ENCODE peak calls at places on chromosomes 7 and 10, in eight cellular contexts. One of them, this sample, is unnamed.

GRCh38 chr10:24849537-24850299 is 102.7 kb downstream of the PRTFDC1 start:
- DNase-seq in right atrium auricular region: no peak
- DNase-seq in spleen: no peak
- DNase-seq in cardiac fibroblast: peak; percentile 41
- DNase-seq in lower lobe of right lung: no peak
- DNase-seq in H9: no peak
- DNase-seq in fibroblast of lung: peak; percentile 58
- DNase-seq in GM20000: no peak
- DNase-seq in this sample: no peak

GRCh38 chr10:60914676-60915075 is 29.3 kb downstream of the RHOBTB1 start:
- DNase-seq in right atrium auricular region: no peak
- DNase-seq in spleen: no peak
- DNase-seq in cardiac fibroblast: peak; percentile 83
- DNase-seq in lower lobe of right lung: no peak
- DNase-seq in H9: no peak
- DNase-seq in fibroblast of lung: peak; percentile 92
- DNase-seq in GM20000: no peak
- DNase-seq in this sample: no peak

GRCh38 chr7:6163402-6163801 is 109.0 kb downstream of the CYTH3 start:
- DNase-seq in right atrium auricular region: no peak
- DNase-seq in spleen: no peak
- DNase-seq in cardiac fibroblast: no peak
- DNase-seq in lower lobe of right lung: no peak
- DNase-seq in H9: no peak
- DNase-seq in fibroblast of lung: no peak
- DNase-seq in GM20000: no peak
- DNase-seq in this sample: no peak

GRCh38 chr10:31147220-31147608 is 115.5 kb upstream of the ZNF438 start:
- DNase-seq in right atrium auricular region: no peak
- DNase-seq in spleen: no peak
- DNase-seq in cardiac fibroblast: peak; percentile 93
- DNase-seq in lower lobe of right lung: no peak
- DNase-seq in H9: no peak
- DNase-seq in fibroblast of lung: peak; percentile 80
- DNase-seq in GM20000: no peak
- DNase-seq in this sample: no peak

GRCh38 chr7:66419210-66419609 is 209.5 kb upstream of the KCTD7 start:
- DNase-seq in right atrium auricular region: no peak
- DNase-seq in spleen: no peak
- DNase-seq in cardiac fibroblast: no peak
- DNase-seq in lower lobe of right lung: no peak
- DNase-seq in H9: no peak
- DNase-seq in fibroblast of lung: no peak
- DNase-seq in GM20000: no peak
- DNase-seq in this sample: no peak

GRCh38 chr7:135386181-135386580 is 123.7 kb downstream of the CNOT4 start:
- DNase-seq in right atrium auricular region: no peak
- DNase-seq in spleen: no peak
- DNase-seq in cardiac fibroblast: peak; percentile 51
- DNase-seq in lower lobe of right lung: no peak
- DNase-seq in H9: no peak
- DNase-seq in fibroblast of lung: peak; percentile 24
- DNase-seq in GM20000: no peak
- DNase-seq in this sample: no peak

GRCh38 chr10:112946649-112947048 is 3.4 kb upstream of the TCF7L2 start:
- DNase-seq in right atrium auricular region: no peak
- DNase-seq in spleen: no peak
- DNase-seq in cardiac fibroblast: no peak
- DNase-seq in lower lobe of right lung: no peak
- DNase-seq in H9: no peak
- DNase-seq in fibroblast of lung: no peak
- DNase-seq in GM20000: no peak
- DNase-seq in this sample: no peak

GRCh38 chr10:51527806-51528205 is 171.6 kb downstream of the CSTF2T start:
- DNase-seq in right atrium auricular region: no peak
- DNase-seq in spleen: no peak
- DNase-seq in cardiac fibroblast: peak; percentile 17
- DNase-seq in lower lobe of right lung: no peak
- DNase-seq in H9: no peak
- DNase-seq in fibroblast of lung: no peak
- DNase-seq in GM20000: no peak
- DNase-seq in this sample: no peak

GRCh38 chr7:101950450-101951119 is 133.2 kb downstream of the CUX1 start:
- DNase-seq in right atrium auricular region: no peak
- DNase-seq in spleen: no peak
- DNase-seq in cardiac fibroblast: peak; percentile 78
- DNase-seq in lower lobe of right lung: no peak
- DNase-seq in H9: no peak
- DNase-seq in fibroblast of lung: peak; percentile 71
- DNase-seq in GM20000: no peak
- DNase-seq in this sample: no peak

GRCh38 chr7:17830206-17830605 is 110.1 kb downstream of the SNX13 start:
- DNase-seq in right atrium auricular region: no peak
- DNase-seq in spleen: no peak
- DNase-seq in cardiac fibroblast: peak; percentile 59
- DNase-seq in lower lobe of right lung: no peak
- DNase-seq in H9: no peak
- DNase-seq in fibroblast of lung: no peak
- DNase-seq in GM20000: no peak
- DNase-seq in this sample: no peak

GRCh38 chr10:88565072-88565471 is 18.0 kb downstream of the RNLS start:
- DNase-seq in right atrium auricular region: no peak
- DNase-seq in spleen: no peak
- DNase-seq in cardiac fibroblast: peak; percentile 71
- DNase-seq in lower lobe of right lung: no peak
- DNase-seq in H9: no peak
- DNase-seq in fibroblast of lung: peak; percentile 37
- DNase-seq in GM20000: peak; percentile 35
- DNase-seq in this sample: no peak

GRCh38 chr7:30465342-30466170 is 13.0 kb downstream of the NOD1 start:
- DNase-seq in right atrium auricular region: no peak
- DNase-seq in spleen: no peak
- DNase-seq in cardiac fibroblast: no peak
- DNase-seq in lower lobe of right lung: no peak
- DNase-seq in H9: no peak
- DNase-seq in fibroblast of lung: no peak
- DNase-seq in GM20000: no peak
- DNase-seq in this sample: no peak

GRCh38 chr7:141748401-141748800 is 10.2 kb downstream of the SSBP1 start:
- DNase-seq in right atrium auricular region: no peak
- DNase-seq in spleen: no peak
- DNase-seq in cardiac fibroblast: peak; percentile 29
- DNase-seq in lower lobe of right lung: no peak
- DNase-seq in H9: no peak
- DNase-seq in fibroblast of lung: peak; percentile 57
- DNase-seq in GM20000: no peak
- DNase-seq in this sample: no peak

GRCh38 chr10:103458720-103459119 is at the start of gene CALHM1:
- DNase-seq in right atrium auricular region: no peak
- DNase-seq in spleen: no peak
- DNase-seq in cardiac fibroblast: no peak
- DNase-seq in lower lobe of right lung: no peak
- DNase-seq in H9: peak; percentile 84
- DNase-seq in fibroblast of lung: no peak
- DNase-seq in GM20000: peak; percentile 87
- DNase-seq in this sample: peak; percentile 85

GRCh38 chr7:30144659-30145321 is 10.0 kb downstream of the MTURN start:
- DNase-seq in right atrium auricular region: no peak
- DNase-seq in spleen: no peak
- DNase-seq in cardiac fibroblast: no peak
- DNase-seq in lower lobe of right lung: no peak
- DNase-seq in H9: no peak
- DNase-seq in fibroblast of lung: no peak
- DNase-seq in GM20000: no peak
- DNase-seq in this sample: no peak

DNA sequence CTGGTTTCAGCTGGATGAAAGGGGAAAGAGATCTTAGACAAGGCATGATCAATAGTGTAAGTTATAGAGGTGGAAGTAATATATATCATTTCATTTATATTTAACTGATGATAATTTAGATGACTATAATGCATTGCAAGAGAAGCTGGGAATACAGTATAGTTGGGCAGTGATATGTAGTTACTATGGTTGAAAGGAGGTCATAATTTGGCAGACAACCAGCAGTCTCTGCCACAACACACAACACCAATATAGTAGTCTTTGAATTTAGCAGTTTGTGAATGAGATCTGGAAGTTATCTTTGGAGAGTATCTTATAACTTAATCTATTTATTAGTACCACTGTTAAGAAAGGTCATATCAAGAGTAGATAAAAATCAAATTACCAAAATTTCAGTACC is 39.9 kb downstream of the TAX1BP1 start:
- DNase-seq in right atrium auricular region: no peak
- DNase-seq in spleen: no peak
- DNase-seq in cardiac fibroblast: no peak
- DNase-seq in lower lobe of right lung: no peak
- DNase-seq in H9: no peak
- DNase-seq in fibroblast of lung: no peak
- DNase-seq in GM20000: no peak
- DNase-seq in this sample: no peak
- TF ChIP-seq CTCF in right atrium auricular region: no peak
- TF ChIP-seq CTCF in spleen: no peak
- TF ChIP-seq CTCF in cardiac fibroblast: no peak
- TF ChIP-seq CTCF in lower lobe of right lung: no peak
- TF ChIP-seq CTCF in H9: no peak
- TF ChIP-seq CTCF in fibroblast of lung: no peak
- TF ChIP-seq CTCF in GM20000: no peak
- TF ChIP-seq CTCF in this sample: no peak

GRCh38 chr10:100705139-100705538 is 40.2 kb upstream of the PAX2 start:
- DNase-seq in right atrium auricular region: no peak
- DNase-seq in spleen: no peak
- DNase-seq in cardiac fibroblast: no peak
- DNase-seq in lower lobe of right lung: no peak
- DNase-seq in H9: no peak
- DNase-seq in fibroblast of lung: no peak
- DNase-seq in GM20000: no peak
- DNase-seq in this sample: no peak
- TF ChIP-seq CTCF in right atrium auricular region: no peak
- TF ChIP-seq CTCF in spleen: no peak
- TF ChIP-seq CTCF in cardiac fibroblast: no peak
- TF ChIP-seq CTCF in lower lobe of right lung: no peak
- TF ChIP-seq CTCF in H9: peak; percentile 39
- TF ChIP-seq CTCF in fibroblast of lung: no peak
- TF ChIP-seq CTCF in GM20000: no peak
- TF ChIP-seq CTCF in this sample: no peak

DNA sequence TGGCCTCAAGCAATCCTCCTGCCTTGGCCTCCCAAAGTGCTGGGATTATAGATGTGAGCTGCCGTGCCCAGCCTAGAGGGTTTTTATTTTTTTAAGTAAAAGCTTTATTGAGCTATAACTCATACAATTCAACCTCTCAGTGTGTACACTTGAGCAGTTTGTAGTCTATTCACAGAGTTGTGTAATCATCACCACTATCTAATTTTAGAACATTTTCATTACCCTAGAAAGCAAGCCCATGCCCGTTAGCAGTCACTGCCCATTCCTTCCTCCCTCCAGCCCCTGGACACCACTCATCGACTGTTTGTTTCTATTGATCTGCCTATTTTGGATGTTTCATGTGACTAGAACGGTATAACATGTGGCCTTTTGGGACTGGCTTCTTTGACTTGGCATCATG is 25.7 kb upstream of the SEC61A2 start:
- DNase-seq in right atrium auricular region: no peak
- DNase-seq in spleen: no peak
- DNase-seq in cardiac fibroblast: no peak
- DNase-seq in lower lobe of right lung: no peak
- DNase-seq in H9: no peak
- DNase-seq in fibroblast of lung: no peak
- DNase-seq in GM20000: no peak
- DNase-seq in this sample: no peak
- TF ChIP-seq CTCF in right atrium auricular region: no peak
- TF ChIP-seq CTCF in spleen: no peak
- TF ChIP-seq CTCF in cardiac fibroblast: no peak
- TF ChIP-seq CTCF in lower lobe of right lung: no peak
- TF ChIP-seq CTCF in H9: no peak
- TF ChIP-seq CTCF in fibroblast of lung: no peak
- TF ChIP-seq CTCF in GM20000: no peak
- TF ChIP-seq CTCF in this sample: no peak

DNA sequence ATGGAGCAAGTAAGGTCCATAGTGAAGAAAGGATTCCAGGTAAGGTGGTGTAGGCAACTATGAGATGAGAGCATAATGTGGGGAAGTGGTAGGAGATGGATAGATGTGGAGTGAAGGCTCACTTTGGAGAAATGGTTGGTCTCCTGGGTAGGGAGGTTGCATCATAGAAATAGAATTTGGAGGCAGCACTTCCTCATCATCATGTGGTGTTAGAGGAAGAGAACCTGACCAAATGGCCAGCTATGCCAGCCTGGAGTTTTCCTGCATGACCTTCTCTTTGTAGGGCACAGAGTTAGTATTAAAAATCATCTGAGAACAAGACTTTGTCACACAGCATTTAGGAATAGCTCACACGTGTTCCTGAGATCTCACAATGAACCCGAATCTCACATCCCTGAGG is 126.7 kb upstream of the CXCL12 start:
- DNase-seq in right atrium auricular region: no peak
- DNase-seq in spleen: no peak
- DNase-seq in cardiac fibroblast: no peak
- DNase-seq in lower lobe of right lung: no peak
- DNase-seq in H9: no peak
- DNase-seq in fibroblast of lung: no peak
- DNase-seq in GM20000: no peak
- DNase-seq in this sample: no peak
- TF ChIP-seq CTCF in right atrium auricular region: no peak
- TF ChIP-seq CTCF in spleen: no peak
- TF ChIP-seq CTCF in cardiac fibroblast: no peak
- TF ChIP-seq CTCF in lower lobe of right lung: no peak
- TF ChIP-seq CTCF in H9: no peak
- TF ChIP-seq CTCF in fibroblast of lung: no peak
- TF ChIP-seq CTCF in GM20000: no peak
- TF ChIP-seq CTCF in this sample: no peak

GRCh38 chr7:45111298-45112223 is at the start of gene TBRG4:
- DNase-seq in right atrium auricular region: peak; percentile 95
- DNase-seq in spleen: peak; percentile 99
- DNase-seq in cardiac fibroblast: peak; percentile 94
- DNase-seq in lower lobe of right lung: peak; percentile 98
- DNase-seq in H9: peak; percentile 93
- DNase-seq in fibroblast of lung: peak; percentile 92
- DNase-seq in GM20000: peak; percentile 92
- DNase-seq in this sample: peak; percentile 93
- TF ChIP-seq CTCF in right atrium auricular region: peak; percentile 63
- TF ChIP-seq CTCF in spleen: peak; percentile 43
- TF ChIP-seq CTCF in cardiac fibroblast: peak; percentile 25
- TF ChIP-seq CTCF in lower lobe of right lung: peak; percentile 37
- TF ChIP-seq CTCF in H9: peak; percentile 41
- TF ChIP-seq CTCF in fibroblast of lung: peak; percentile 29
- TF ChIP-seq CTCF in GM20000: no peak
- TF ChIP-seq CTCF in this sample: peak; percentile 50

DNA sequence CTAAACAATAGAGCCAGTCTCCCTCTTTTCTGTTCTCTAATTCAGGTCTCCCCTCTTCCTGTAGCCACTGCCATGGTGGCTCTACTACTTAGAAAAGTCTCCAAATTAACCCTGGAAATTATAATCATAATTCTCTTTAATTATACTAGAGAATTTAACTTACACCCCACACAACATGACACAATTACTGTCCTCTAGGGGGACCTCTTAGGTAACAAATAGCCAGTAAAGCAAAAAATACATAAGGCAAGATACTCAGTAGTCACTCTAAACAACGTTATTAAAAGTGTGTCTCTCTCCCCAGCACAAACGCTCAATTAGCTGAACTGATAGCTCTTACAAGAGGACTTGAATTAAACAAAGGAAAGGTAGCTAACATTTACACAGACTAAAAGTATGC is 44.3 kb upstream of the ZNF107 start:
- DNase-seq in right atrium auricular region: no peak
- DNase-seq in spleen: no peak
- DNase-seq in cardiac fibroblast: no peak
- DNase-seq in lower lobe of right lung: no peak
- DNase-seq in H9: no peak
- DNase-seq in fibroblast of lung: no peak
- DNase-seq in GM20000: no peak
- DNase-seq in this sample: no peak
- TF ChIP-seq CTCF in right atrium auricular region: no peak
- TF ChIP-seq CTCF in spleen: no peak
- TF ChIP-seq CTCF in cardiac fibroblast: no peak
- TF ChIP-seq CTCF in lower lobe of right lung: no peak
- TF ChIP-seq CTCF in H9: no peak
- TF ChIP-seq CTCF in fibroblast of lung: no peak
- TF ChIP-seq CTCF in GM20000: no peak
- TF ChIP-seq CTCF in this sample: no peak